ENCODE peak calls at places on chromosomes 7 and 10, in seven cellular contexts. Q is mammary epithelial cell, V is HuH-7, W is GM06990, T is pulmonary artery endothelial cell, A is sigmoid colon, E is BJ. S is an unnamed sample.

GRCh38 chr10:100341953-100342626 is 4.9 kb upstream of the SCD start:
- DNase-seq in W (no peak), V (peak; percentile 78), Q (peak; percentile 61), T (no peak), E (no peak), A (no peak), S (peak; percentile 80)

GRCh38 chr7:16785846-16786245 is 19.0 kb downstream of the AGR2 start:
- DNase-seq in V (no peak), A (no peak), E (no peak), Q (no peak), T (no peak), W (no peak), S (no peak)

GRCh38 chr10:68106656-68107055 is 2.6 kb upstream of the MYPN start:
- DNase-seq in Q (peak; percentile 89), E (peak; percentile 87), W (no peak), T (no peak), V (no peak), A (no peak), S (peak; percentile 79)

GRCh38 chr10:89640242-89640641 is 4.8 kb downstream of the PANK1 start:
- DNase-seq in W (no peak), T (no peak), A (no peak), E (no peak), V (no peak), Q (no peak), S (no peak)

GRCh38 chr7:151754142-151754590 is 122.7 kb downstream of the PRKAG2 start:
- DNase-seq in A (peak; percentile 91), Q (peak; percentile 94), W (peak; percentile 31), V (peak; percentile 92), T (peak; percentile 96), E (peak; percentile 91), S (peak; percentile 97)

GRCh38 chr7:27873981-27874957 is 134.3 kb downstream of the TAX1BP1 start:
- DNase-seq in T (peak; percentile 93), E (no peak), Q (peak; percentile 34), A (no peak), V (no peak), W (no peak), S (peak; percentile 84)

GRCh38 chr7:116671681-116672595 is at the start of gene MET:
- DNase-seq in E (no peak), V (peak; percentile 88), W (peak; percentile 55), Q (peak; percentile 95), A (peak; percentile 85), T (peak; percentile 33), S (peak; percentile 93)

GRCh38 chr10:49257159-49257558 is 41.8 kb upstream of the C10orf71 start:
- DNase-seq in E (no peak), V (no peak), A (no peak), W (no peak), T (no peak), Q (no peak), S (no peak)

GRCh38 chr7:156854654-156855053 is 38.3 kb downstream of the LMBR1 start:
- DNase-seq in V (no peak), W (no peak), T (no peak), A (no peak), Q (no peak), E (no peak), S (no peak)

GRCh38 chr10:113069595-113069994 is 119.5 kb downstream of the TCF7L2 start:
- DNase-seq in V (no peak), E (no peak), T (no peak), A (no peak), Q (peak; percentile 68), W (no peak), S (peak; percentile 49)

GRCh38 chr7:26553128-26553527 is 261.5 kb downstream of the SNX10 start:
- DNase-seq in T (no peak), V (no peak), W (no peak), E (no peak), A (no peak), Q (no peak), S (no peak)

GRCh38 chr7:123916240-123916724 is 8.8 kb upstream of the SPAM1 start:
- DNase-seq in Q (peak; percentile 28), E (no peak), W (no peak), A (no peak), V (peak; percentile 27), T (no peak), S (peak; percentile 47)

GRCh38 chr7:82036146-82036886 is 266.5 kb upstream of the HGF start:
- DNase-seq in A (no peak), E (peak; percentile 49), Q (peak; percentile 14), T (peak; percentile 79), W (no peak), V (no peak), S (no peak)

S was measured in MCF 10A.